ENCODE peak calls at places on chromosomes 1 and 21, in five cellular contexts. I is H9, N is neuronal stem cell, Y is trophoblast cell, D is H1. M is an unnamed sample.
A peak's percentile ranks its signal among the peaks of the same experiment; 100 is the strongest.

GRCh38 chr1:8767006-8767405 is 50.4 kb downstream of the RERE start:
- DNase-seq in N (no peak), Y (no peak), I (no peak), D (no peak), M (no peak)

GRCh38 chr21:24829397-24829796 is 777.9 kb downstream of the MRPL39 start:
- DNase-seq in D (no peak), I (no peak), Y (no peak), N (no peak), M (no peak)

GRCh38 chr1:43419627-43420425 is 30.1 kb downstream of the SZT2 start:
- DNase-seq in I (no peak), D (no peak), N (no peak), Y (no peak), M (no peak)

GRCh38 chr1:105436589-105437259 is 1619.8 kb upstream of the PRMT6 start:
- DNase-seq in D (no peak), N (no peak), I (no peak), Y (no peak), M (no peak)

GRCh38 chr1:183416850-183417690 is 1.1 kb downstream of the NMNAT2 start:
- DNase-seq in D (peak; percentile 89), I (peak; percentile 84), N (peak; percentile 69), Y (peak; percentile 84), M (peak; percentile 68)

GRCh38 chr21:31682625-31683024 is 23.1 kb downstream of the SOD1 start:
- DNase-seq in I (no peak), D (no peak), N (no peak), Y (no peak), M (no peak)

GRCh38 chr1:40042337-40042736 is 1.8 kb downstream of the CAP1 start:
- DNase-seq in I (no peak), Y (peak; percentile 82), D (no peak), N (no peak), M (no peak)

GRCh38 chr1:243251544-243251943 is 3.5 kb downstream of the CEP170 start:
- DNase-seq in Y (no peak), I (no peak), D (no peak), N (no peak), M (no peak)

GRCh38 chr1:18144062-18144461 is 36.5 kb downstream of the IGSF21 start:
- DNase-seq in D (no peak), N (no peak), Y (no peak), I (no peak), M (no peak)

GRCh38 chr1:154463512-154463990 is 38.5 kb upstream of the TDRD10 start:
- DNase-seq in D (no peak), Y (peak; percentile 6), N (no peak), I (no peak), M (no peak)

GRCh38 chr21:25560151-25560783 is 47.0 kb downstream of the MRPL39 start:
- DNase-seq in Y (peak; percentile 26), D (no peak), N (no peak), I (no peak), M (peak; percentile 41)

GRCh38 chr1:70966018-70966638 is 81.5 kb downstream of the PTGER3 start:
- DNase-seq in Y (peak; percentile 75), I (no peak), N (no peak), D (no peak), M (peak; percentile 2)

GRCh38 chr1:226406401-226406881 is 1.5 kb downstream of the PARP1 start:
- DNase-seq in Y (peak; percentile 91), D (no peak), N (no peak), I (peak; percentile 22), M (peak; percentile 47)

DNA sequence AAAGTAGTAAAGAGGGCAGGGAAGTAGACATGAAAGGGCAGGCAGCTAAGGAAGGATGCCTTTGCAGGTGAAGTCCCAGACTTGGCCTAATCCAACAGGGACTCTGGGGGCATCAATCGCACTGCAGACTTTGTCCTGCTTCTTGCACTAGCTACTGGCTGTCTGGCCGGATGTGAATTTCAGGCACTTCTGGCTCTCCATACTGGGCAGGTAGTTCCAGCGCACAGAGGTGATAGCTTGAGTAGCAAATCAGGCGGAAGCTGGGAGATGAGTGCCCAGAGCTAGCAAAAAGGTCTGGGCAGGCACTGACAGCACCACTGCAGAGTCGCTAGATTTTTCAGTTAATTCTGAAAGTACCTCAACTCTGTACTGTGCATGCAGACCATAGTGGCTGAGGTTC is 997 bp downstream of the RSPH1 start:
- DNase-seq in I (no peak), D (no peak), N (no peak), Y (no peak), M (no peak)
- H3K27ac ChIP-seq in I (no peak overlapping the region), D (no peak overlapping the region), N (no peak overlapping the region), Y (no peak overlapping the region), M (no peak overlapping the region)

DNA sequence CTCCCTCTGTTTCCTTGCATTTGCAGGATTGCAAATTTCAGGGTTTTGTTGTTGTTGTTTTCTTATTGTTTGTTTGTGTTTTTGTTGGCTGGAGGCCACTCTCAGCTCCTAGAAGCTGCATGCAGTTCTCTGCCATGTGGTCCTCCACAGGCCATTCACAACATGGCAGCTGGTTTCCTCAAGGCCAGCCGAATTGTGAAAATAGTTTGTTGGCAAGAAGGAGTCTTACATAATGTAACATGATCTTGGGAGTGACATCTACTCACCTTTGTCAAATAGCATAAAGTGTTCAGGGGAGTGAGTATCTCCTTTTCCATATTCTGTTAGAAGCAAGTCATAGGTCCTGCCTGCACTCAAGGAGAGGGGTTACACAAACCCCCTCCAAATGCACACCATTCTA is 10.6 kb upstream of the UAP1 start:
- DNase-seq in I (no peak), N (no peak), Y (no peak), D (no peak), M (no peak)
- H2BK12ac ChIP-seq in I (no peak overlapping the region), N (no peak overlapping the region), Y (no peak overlapping the region), D (no peak overlapping the region), M (no peak overlapping the region)

GRCh38 chr1:180734366-180734765 is 102.5 kb downstream of the XPR1 start:
- DNase-seq in I (no peak), Y (no peak), D (no peak), N (no peak), M (no peak)

GRCh38 chr1:180732866-180733265 is 101.0 kb downstream of the XPR1 start:
- DNase-seq in D (no peak), Y (no peak), I (no peak), N (no peak), M (no peak)

GRCh38 chr1:180728472-180729106 is 96.8 kb downstream of the XPR1 start:
- DNase-seq in N (no peak), I (no peak), D (no peak), Y (no peak), M (no peak)

GRCh38 chr1:180731131-180731530 is 99.3 kb downstream of the XPR1 start:
- DNase-seq in Y (no peak), N (no peak), I (no peak), D (no peak), M (no peak)
- H3K4me2 ChIP-seq in Y (no peak overlapping the region), N (no peak overlapping the region), I (no peak overlapping the region), D (no peak overlapping the region), M (no peak overlapping the region)

DNA sequence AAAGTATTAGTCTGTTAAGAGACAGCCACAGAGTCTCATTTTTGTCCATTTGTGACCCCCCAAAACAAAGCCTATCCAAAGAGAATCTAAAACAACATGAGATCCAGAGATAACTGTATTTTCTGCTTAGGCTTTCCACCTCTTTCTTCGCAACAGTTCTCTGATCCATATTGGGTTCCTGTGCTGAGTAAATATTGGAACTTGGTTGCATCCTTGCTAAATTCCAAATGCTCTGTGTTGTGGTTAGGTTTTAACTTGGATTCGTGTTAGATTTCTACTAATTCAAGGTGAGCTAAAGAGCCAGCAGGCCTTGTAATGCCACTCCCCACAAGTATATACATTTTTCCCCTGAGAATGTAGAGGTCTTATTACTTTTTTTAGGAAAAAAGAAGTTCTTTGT is 29.2 kb downstream of the FMO1 start:
- DNase-seq in N (no peak), I (no peak), D (no peak), Y (no peak), M (no peak)
- H3K27ac ChIP-seq in N (no peak overlapping the region), I (no peak overlapping the region), D (no peak overlapping the region), Y (no peak overlapping the region), M (no peak overlapping the region)

DNA sequence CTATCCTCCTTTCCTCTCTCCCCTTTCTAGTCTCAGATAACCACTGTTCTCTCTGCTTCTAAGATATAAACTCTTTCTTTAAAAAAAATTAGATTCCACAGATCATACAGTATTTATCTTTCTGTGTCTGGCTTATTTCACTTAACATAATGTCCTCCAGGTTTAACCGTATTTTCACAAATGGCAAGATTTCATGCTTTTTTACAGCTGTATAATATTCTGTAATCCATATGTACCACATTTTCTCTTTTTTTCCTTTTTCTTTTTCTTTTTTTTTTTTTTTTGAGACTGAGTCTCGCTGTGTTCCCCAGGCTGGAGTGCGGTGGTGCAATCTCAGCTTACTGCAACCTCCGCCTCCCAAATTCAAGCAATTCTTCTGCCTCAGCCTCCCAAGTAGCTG is 5.1 kb upstream of the SLC16A1 start:
- DNase-seq in I (no peak), N (no peak), D (no peak), Y (no peak), M (no peak)
- H2BK12ac ChIP-seq in I (no peak overlapping the region), N (no peak overlapping the region), D (no peak overlapping the region), Y (no peak overlapping the region), M (no peak overlapping the region)

DNA sequence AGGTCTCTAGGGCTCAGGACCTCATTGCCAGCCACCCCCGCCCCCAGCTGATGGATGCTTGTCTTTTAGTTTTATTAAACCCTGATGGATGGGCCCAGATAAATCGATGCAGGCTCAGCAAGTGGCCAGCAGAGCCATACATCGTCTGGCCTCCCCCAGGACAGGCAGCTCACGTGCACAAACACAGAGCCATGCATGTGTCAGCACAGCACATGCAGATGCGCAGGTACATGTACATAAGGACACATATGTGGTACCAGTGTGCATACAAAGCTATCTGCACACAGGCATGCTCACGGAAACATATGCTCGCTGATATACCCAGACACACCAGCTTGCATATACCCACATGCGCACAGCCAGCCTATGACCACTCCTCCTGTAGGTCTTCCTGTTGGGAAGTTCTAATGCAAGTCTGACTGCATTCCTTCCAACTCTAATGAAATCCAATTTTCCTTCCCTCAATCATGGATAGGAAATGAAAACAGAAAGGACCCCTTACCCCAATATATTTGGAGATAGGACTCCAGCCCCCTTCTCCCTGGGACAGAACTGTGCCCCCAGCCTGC is 897 bp downstream of the COL16A1 start:
- DNase-seq in Y (peak; percentile 69), D (no peak), I (no peak), N (no peak), M (no peak)
- H3K4me2 ChIP-seq in Y (peak overlapping the region; percentile 67), D (peak overlapping the region; percentile 70), I (peak overlapping the region; percentile 69), N (no peak overlapping the region), M (peak overlapping the region; percentile 70)

GRCh38 chr1:241485554-241485992 is 34.0 kb downstream of the FH start:
- DNase-seq in Y (peak; percentile 47), N (no peak), I (peak; percentile 29), D (no peak), M (peak; percentile 36)

GRCh38 chr1:241485145-241485544 is 34.4 kb downstream of the FH start:
- DNase-seq in D (no peak), N (no peak), Y (no peak), I (no peak), M (no peak)

GRCh38 chr1:241479294-241479693 is 40.3 kb downstream of the FH start:
- DNase-seq in D (no peak), N (no peak), I (no peak), Y (no peak), M (no peak)

GRCh38 chr1:241488739-241489138 is 30.8 kb downstream of the FH start:
- DNase-seq in N (no peak), I (no peak), Y (no peak), D (no peak), M (no peak)

GRCh38 chr1:241482761-241483250 is 36.7 kb downstream of the FH start:
- DNase-seq in I (no peak), D (no peak), Y (peak; percentile 42), N (no peak), M (peak; percentile 36)
- H3K27ac ChIP-seq in I (no peak overlapping the region), D (no peak overlapping the region), Y (no peak overlapping the region), N (no peak overlapping the region), M (peak overlapping the region; percentile 26)

GRCh38 chr21:41316641-41317392 is at the start of gene FAM3B:
- DNase-seq in N (peak; percentile 15), I (peak; percentile 84), D (peak; percentile 83), Y (peak; percentile 22), M (no peak)
- H2BK12ac ChIP-seq in N (no peak within 1 kb of the TSS), I (no peak within 1 kb of the TSS), D (no peak within 1 kb of the TSS), Y (no peak within 1 kb of the TSS), M (no peak within 1 kb of the TSS)

GRCh38 chr1:23451452-23451851 is 26.9 kb upstream of the TCEA3 start:
- DNase-seq in N (no peak), D (no peak), I (no peak), Y (peak; percentile 22), M (no peak)
- H3K4me2 ChIP-seq in N (no peak overlapping the region), D (no peak overlapping the region), I (no peak overlapping the region), Y (no peak overlapping the region), M (no peak overlapping the region)